ENCODE peak calls at places on chromosomes 5 and 9, in six cellular contexts. V, G, B, P, U and I are unnamed samples.

GRCh38 chr5:136686192-136686872 is 321.0 kb upstream of the TRPC7 start:
- DNase-seq in G (peak), P (no peak), B (peak), V (peak), U (no peak), I (no peak)

GRCh38 chr9:92534199-92535159 is 1.3 kb downstream of the ECM2 start:
- DNase-seq in G (peak), V (peak), P (no peak), B (no peak), U (no peak), I (no peak)

GRCh38 chr5:135449608-135450007 is 2.5 kb upstream of the DCANP1 start:
- DNase-seq in G (no peak), P (no peak), B (no peak), U (no peak), V (no peak), I (peak)

GRCh38 chr5:175347027-175347426 is 97.0 kb downstream of the DRD1 start:
- DNase-seq in V (peak), U (no peak), P (no peak), B (no peak), G (no peak), I (no peak)

GRCh38 chr5:96645096-96645495 is 17.1 kb upstream of the CAST start:
- DNase-seq in B (no peak), V (no peak), U (no peak), G (no peak), P (no peak), I (no peak)

GRCh38 chr5:9557696-9558095 is 11.8 kb upstream of the SEMA5A start:
- DNase-seq in P (no peak), V (peak), U (no peak), G (peak), B (no peak), I (no peak)

GRCh38 chr5:78837836-78838235 is 147.3 kb downstream of the ARSB start:
- DNase-seq in U (no peak), B (no peak), V (no peak), P (no peak), G (no peak), I (no peak)

GRCh38 chr5:67187318-67187717 is 9.3 kb downstream of the CD180 start:
- DNase-seq in V (no peak), G (no peak), B (no peak), P (no peak), U (no peak), I (no peak)

GRCh38 chr9:99294850-99295461 is 72.9 kb downstream of the SEC61B start:
- DNase-seq in B (no peak), V (peak), G (peak), U (no peak), P (no peak), I (no peak)

GRCh38 chr5:104345513-104345823 is 782.9 kb upstream of the NUDT12 start:
- DNase-seq in P (no peak), G (no peak), B (no peak), V (no peak), U (no peak), I (no peak)

GRCh38 chr5:104344809-104345512 is 782.4 kb upstream of the NUDT12 start:
- DNase-seq in U (no peak), P (no peak), G (peak), B (no peak), V (peak), I (no peak)

GRCh38 chr5:104352954-104353353 is 790.4 kb upstream of the NUDT12 start:
- DNase-seq in V (no peak), P (no peak), G (no peak), U (no peak), B (no peak), I (no peak)

GRCh38 chr5:104347119-104347708 is 784.6 kb upstream of the NUDT12 start:
- DNase-seq in P (no peak), G (peak), B (no peak), U (no peak), V (peak), I (no peak)
- TF ChIP-seq CTCF in P (no peak), G (peak), B (no peak), U (peak), V (peak), I (no peak)

DNA sequence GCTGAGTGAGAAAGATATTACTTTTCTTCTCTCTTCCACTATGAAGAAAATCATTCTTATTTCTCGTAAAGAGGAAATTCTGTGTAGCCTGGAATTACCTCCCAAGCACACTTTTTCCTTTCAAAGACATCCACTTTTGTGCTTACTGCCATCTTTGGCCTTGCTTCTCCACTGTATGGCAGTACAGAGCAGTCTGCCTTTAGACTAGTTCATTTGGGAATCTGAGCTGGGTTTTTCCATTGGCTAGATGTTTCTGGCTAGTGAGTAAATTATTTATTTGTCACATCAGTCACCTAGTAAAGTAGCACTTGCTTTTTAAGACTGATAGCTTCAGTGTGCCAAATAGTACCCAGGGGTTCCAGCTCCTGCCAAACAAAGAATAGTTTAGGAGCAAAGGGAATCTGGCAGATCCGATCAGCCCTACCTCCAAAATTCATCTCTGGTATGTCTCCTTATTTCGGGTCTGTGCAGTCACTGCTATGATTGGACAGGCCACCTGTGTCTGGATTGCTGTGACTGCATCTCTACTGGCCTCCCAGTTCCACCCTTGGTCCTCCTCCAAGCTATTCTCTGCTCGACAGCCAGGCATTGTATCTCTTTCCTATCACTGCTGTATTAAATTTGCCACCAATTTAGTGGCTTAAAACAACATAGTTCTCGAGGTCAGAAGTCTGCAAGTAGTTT is 97.6 kb downstream of the NUDT12 start:
- DNase-seq in G (peak), V (no peak), U (no peak), P (no peak), B (no peak), I (no peak)
- TF ChIP-seq CTCF in G (peak), V (peak), U (no peak), P (no peak), B (no peak), I (no peak)

GRCh38 chr5:107104774-107105050 is 566.0 kb downstream of the EFNA5 start:
- DNase-seq in V (no peak), G (peak), B (peak), P (no peak), U (no peak), I (no peak)
- TF ChIP-seq CTCF in V (no peak), G (peak), B (peak), P (no peak), U (peak), I (no peak)

GRCh38 chr9:86275962-86276361 is 6.4 kb downstream of the ISCA1 start:
- DNase-seq in V (no peak), B (no peak), G (peak), U (no peak), P (no peak), I (no peak)
- TF ChIP-seq CTCF in V (peak), B (no peak), G (peak), U (no peak), P (no peak), I (no peak)